ENCODE peak calls at places on chromosomes 4 and X, in seven cellular contexts. E, F, D, H, U, V and N are unnamed samples.

GRCh38 chr4:23888421-23889319 is 1.2 kb downstream of the PPARGC1A start:
- DNase-seq in E (peak; percentile 32), F (peak; percentile 26), D (peak; percentile 16), H (no peak), U (peak; percentile 61), V (no peak), N (peak; percentile 35)

GRCh38 chrX:43949669-43950068 is 23.5 kb downstream of the NDP start:
- DNase-seq in E (peak; percentile 1), F (no peak), D (peak; percentile 12), H (no peak), U (no peak), V (no peak), N (peak; percentile 57)

GRCh38 chrX:9581771-9582396 is 117.0 kb downstream of the TBL1X start:
- DNase-seq in E (no peak), F (no peak), D (no peak), H (no peak), U (no peak), V (no peak), N (no peak)

GRCh38 chr4:176549161-176549865 is 229.5 kb downstream of the SPCS3 start:
- DNase-seq in E (no peak), F (peak; percentile 53), D (no peak), H (no peak), U (peak; percentile 72), V (peak; percentile 6), N (no peak)

GRCh38 chrX:68935362-68935761 is 106.5 kb downstream of the EFNB1 start:
- DNase-seq in E (no peak), F (peak; percentile 32), D (no peak), H (no peak), U (no peak), V (no peak), N (no peak)

GRCh38 chr4:7381890-7382633 is 52.7 kb downstream of the PSAPL1 start:
- DNase-seq in E (no peak), F (no peak), D (no peak), H (no peak), U (no peak), V (no peak), N (no peak)

GRCh38 chr4:159258889-159259560 is 156.1 kb downstream of the RAPGEF2 start:
- DNase-seq in E (no peak), F (no peak), D (no peak), H (no peak), U (no peak), V (no peak), N (no peak)

GRCh38 chr4:46444318-46444717 is 54.4 kb upstream of the GABRA2 start:
- DNase-seq in E (no peak), F (peak; percentile 15), D (no peak), H (no peak), U (no peak), V (no peak), N (no peak)

GRCh38 chrX:108036298-108036973 is 8.4 kb upstream of the VSIG1 start:
- DNase-seq in E (no peak), F (peak; percentile 85), D (no peak), H (no peak), U (peak; percentile 6), V (peak; percentile 41), N (peak; percentile 2)

GRCh38 chrX:41758391-41758790 is 34.4 kb downstream of the GPR82 start:
- DNase-seq in E (no peak), F (no peak), D (no peak), H (no peak), U (no peak), V (no peak), N (no peak)

GRCh38 chr4:110970642-110971041 is 347.8 kb upstream of the PITX2 start:
- DNase-seq in E (no peak), F (peak; percentile 32), D (no peak), H (no peak), U (peak; percentile 54), V (peak; percentile 35), N (no peak)

GRCh38 chr4:111941957-111942356 is 203.3 kb upstream of the FAM241A start:
- DNase-seq in E (no peak), F (no peak), D (no peak), H (no peak), U (no peak), V (no peak), N (no peak)

GRCh38 chr4:173318648-173319211 is 15.4 kb downstream of the HMGB2 start:
- DNase-seq in E (no peak), F (peak; percentile 56), D (peak; percentile 58), H (no peak), U (peak; percentile 59), V (peak; percentile 56), N (peak; percentile 38)

GRCh38 chr4:73842696-73843095 is 6.2 kb downstream of the CXCL6 start:
- DNase-seq in E (no peak), F (no peak), D (no peak), H (no peak), U (no peak), V (no peak), N (no peak)

GRCh38 chr4:177427097-177427665 is 15.1 kb downstream of the AGA start:
- DNase-seq in E (no peak), F (no peak), D (no peak), H (no peak), U (peak; percentile 78), V (no peak), N (no peak)

GRCh38 chr4:154781126-154781982 is at the start of gene RBM46:
- DNase-seq in E (no peak), F (no peak), D (no peak), H (no peak), U (no peak), V (no peak), N (peak; percentile 63)